ENCODE peak calls at places on chromosome 15, in nine cellular contexts. S is GM23338, Y is HCT116, O is GM23248, Q is neural progenitor cell, T is hepatocyte, X is OCI-LY7, A is PC-3, D is SK-N-SH. B is an unnamed sample.

GRCh38 chr15:42728562-42728961 is 8.4 kb downstream of the CDAN1 start:
- DNase-seq in S (no peak), Y (no peak), O (no peak), Q (no peak), T (no peak), X (no peak), A (no peak), D (peak), B (no peak)

GRCh38 chr15:35546581-35547381 is 816 bp upstream of the DPH6 start:
- DNase-seq in S (peak), Y (no peak), O (no peak), Q (no peak), T (no peak), X (no peak), A (peak), D (no peak), B (no peak)

GRCh38 chr15:37016287-37016686 is 84.1 kb downstream of the MEIS2 start:
- DNase-seq in S (no peak), Y (no peak), O (peak), Q (no peak), T (no peak), X (no peak), A (no peak), D (no peak), B (no peak)

GRCh38 chr15:79595995-79596622 is 164.0 kb downstream of the MINAR1 start:
- DNase-seq in S (peak), Y (peak), O (peak), Q (peak), T (peak), X (peak), A (peak), D (peak), B (peak)

GRCh38 chr15:73983211-73983727 is 8.8 kb downstream of the STOML1 start:
- DNase-seq in S (no peak), Y (peak), O (peak), Q (no peak), T (peak), X (no peak), A (peak), D (peak), B (no peak)

GRCh38 chr15:36811903-36812302 is 232.5 kb downstream of the CDIN1 start:
- DNase-seq in S (no peak), Y (no peak), O (no peak), Q (no peak), T (no peak), X (no peak), A (no peak), D (no peak), B (no peak)

GRCh38 chr15:81398456-81398855 is 24.4 kb upstream of the TMC3 start:
- DNase-seq in S (no peak), Y (no peak), O (no peak), Q (no peak), T (no peak), X (no peak), A (no peak), D (no peak), B (no peak)

GRCh38 chr15:25173241-25174028 is 218.6 kb downstream of the SNRPN start:
- DNase-seq in S (no peak), Y (no peak), O (no peak), Q (no peak), T (no peak), X (no peak), A (no peak), D (no peak), B (no peak)

GRCh38 chr15:89743011-89743410 is 8.0 kb downstream of the MESP1 start:
- DNase-seq in S (no peak), Y (no peak), O (no peak), Q (no peak), T (no peak), X (no peak), A (no peak), D (no peak), B (no peak)

GRCh38 chr15:53611145-53611920 is 148.1 kb downstream of the WDR72 start:
- DNase-seq in S (peak), Y (no peak), O (no peak), Q (no peak), T (no peak), X (no peak), A (peak), D (no peak), B (no peak)

GRCh38 chr15:62985768-62986167 is 56.8 kb upstream of the TPM1 start:
- DNase-seq in S (no peak), Y (no peak), O (no peak), Q (no peak), T (peak), X (no peak), A (no peak), D (no peak), B (no peak)

GRCh38 chr15:69730281-69731235 is 277.9 kb downstream of the RPLP1 start:
- DNase-seq in S (no peak), Y (no peak), O (no peak), Q (no peak), T (no peak), X (no peak), A (peak), D (no peak), B (no peak)

GRCh38 chr15:71802770-71803169 is 7.6 kb upstream of the NR2E3 start:
- DNase-seq in S (peak), Y (no peak), O (no peak), Q (peak), T (no peak), X (no peak), A (no peak), D (no peak), B (peak)

GRCh38 chr15:101183226-101183925 is 68.5 kb downstream of the CHSY1 start:
- DNase-seq in S (no peak), Y (no peak), O (no peak), Q (no peak), T (no peak), X (no peak), A (no peak), D (no peak), B (no peak)

GRCh38 chr15:74311734-74312444 is 55.6 kb downstream of the CYP11A1 start:
- DNase-seq in S (peak), Y (peak), O (peak), Q (peak), T (peak), X (no peak), A (peak), D (peak), B (peak)

GRCh38 chr15:89408512-89409183 is 74.0 kb upstream of the POLG start:
- DNase-seq in S (no peak), Y (no peak), O (peak), Q (peak), T (no peak), X (no peak), A (no peak), D (no peak), B (no peak)

GRCh38 chr15:70101459-70102113 is 3.9 kb upstream of the TLE3 start:
- DNase-seq in S (peak), Y (peak), O (peak), Q (peak), T (peak), X (peak), A (peak), D (peak), B (peak)

GRCh38 chr15:64247906-64248541 is 85.2 kb upstream of the PPIB start:
- DNase-seq in S (peak), Y (peak), O (peak), Q (no peak), T (peak), X (no peak), A (peak), D (peak), B (no peak)

GRCh38 chr15:47959617-47960398 is 161.0 kb upstream of the SLC24A5 start:
- DNase-seq in S (no peak), Y (no peak), O (no peak), Q (no peak), T (peak), X (no peak), A (peak), D (no peak), B (peak)

GRCh38 chr15:81851307-81851706 is 194.5 kb downstream of the MEX3B start:
- DNase-seq in S (no peak), Y (no peak), O (no peak), Q (no peak), T (no peak), X (no peak), A (no peak), D (no peak), B (no peak)

GRCh38 chr15:83694538-83694937 is 40.6 kb downstream of the ADAMTSL3 start:
- DNase-seq in S (peak), Y (no peak), O (no peak), Q (no peak), T (no peak), X (no peak), A (no peak), D (no peak), B (no peak)

GRCh38 chr15:36126194-36126593 is 453.2 kb upstream of the CDIN1 start:
- DNase-seq in S (no peak), Y (no peak), O (no peak), Q (peak), T (no peak), X (no peak), A (no peak), D (no peak), B (no peak)

GRCh38 chr15:89462198-89462912 is 34.0 kb downstream of the RHCG start:
- DNase-seq in S (peak), Y (peak), O (peak), Q (no peak), T (no peak), X (peak), A (no peak), D (no peak), B (peak)

GRCh38 chr15:53208759-53209158 is 418.6 kb upstream of the ONECUT1 start:
- DNase-seq in S (no peak), Y (no peak), O (no peak), Q (no peak), T (no peak), X (no peak), A (no peak), D (no peak), B (no peak)

GRCh38 chr15:67196672-67197363 is 57.6 kb downstream of the AAGAB start:
- DNase-seq in S (no peak), Y (no peak), O (peak), Q (no peak), T (peak), X (no peak), A (no peak), D (no peak), B (no peak)

GRCh38 chr15:69478259-69478687 is 25.7 kb downstream of the RPLP1 start:
- DNase-seq in S (peak), Y (peak), O (peak), Q (peak), T (peak), X (peak), A (peak), D (peak), B (peak)

GRCh38 chr15:95674031-95674430 is 656.5 kb upstream of the NR2F2 start:
- DNase-seq in S (no peak), Y (no peak), O (no peak), Q (no peak), T (no peak), X (no peak), A (no peak), D (no peak), B (no peak)

GRCh38 chr15:47576921-47577474 is 140.3 kb upstream of the SEMA6D start:
- DNase-seq in S (no peak), Y (no peak), O (no peak), Q (no peak), T (no peak), X (no peak), A (no peak), D (no peak), B (peak)

GRCh38 chr15:25933456-25934158 is 70.5 kb upstream of the ATP10A start:
- DNase-seq in S (peak), Y (no peak), O (peak), Q (peak), T (peak), X (peak), A (peak), D (peak), B (peak)

GRCh38 chr15:72197045-72197459 is 535 bp downstream of the GRAMD2A start:
- DNase-seq in S (peak), Y (no peak), O (peak), Q (peak), T (no peak), X (no peak), A (no peak), D (peak), B (no peak)

GRCh38 chr15:58114388-58114787 is 23.8 kb upstream of the AQP9 start:
- DNase-seq in S (no peak), Y (no peak), O (no peak), Q (no peak), T (no peak), X (no peak), A (no peak), D (no peak), B (no peak)

DNA sequence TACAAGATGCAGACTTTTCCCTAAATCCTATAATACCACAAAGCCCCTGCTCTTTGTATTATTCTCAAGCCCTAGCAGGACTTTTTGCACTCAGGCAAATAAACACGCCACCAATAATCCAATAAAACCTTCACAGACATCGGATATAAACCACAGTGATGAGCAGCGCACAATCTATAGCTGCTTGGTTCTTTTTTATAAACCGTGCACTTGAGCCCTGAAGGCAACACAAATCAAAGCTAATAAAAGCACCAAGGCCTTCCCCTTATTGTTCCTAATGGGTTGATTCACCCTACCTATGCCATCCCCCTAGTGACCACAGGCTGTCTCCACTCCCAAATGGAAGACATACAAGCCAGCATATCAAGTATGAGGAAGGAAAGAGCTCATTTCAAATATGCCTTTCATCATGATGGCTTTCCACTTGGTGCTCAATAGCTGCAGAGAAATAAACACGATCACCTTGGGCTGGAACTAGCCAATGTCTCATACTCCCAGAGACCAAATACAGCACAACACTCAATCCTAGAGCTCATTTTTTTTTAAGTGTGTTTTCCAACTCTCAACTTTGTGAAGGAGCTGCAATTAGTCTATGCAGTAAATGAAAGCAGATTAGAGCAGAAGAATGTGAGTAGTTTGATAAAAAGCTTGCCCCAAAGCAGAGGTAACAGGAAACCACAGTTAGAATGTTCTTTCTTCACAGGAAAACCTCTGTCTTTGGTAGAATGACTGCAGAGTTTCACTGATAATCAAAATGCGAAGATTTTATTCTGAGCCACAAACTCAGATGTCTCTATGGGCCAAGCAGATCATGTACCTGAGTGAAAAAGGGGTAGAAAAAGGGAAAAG is 573.9 kb downstream of the AGBL1 start:
- DNase-seq in S (no peak), Y (no peak), O (no peak), Q (no peak), T (no peak), X (no peak), A (peak), D (no peak), B (peak)
- TF ChIP-seq EZH2phosphoT487 in S (no peak), Y (no peak), O (no peak), Q (no peak), T (no peak), X (no peak), A (no peak), D (no peak), B (no peak)

GRCh38 chr15:55221090-55222011 is 24.6 kb upstream of the RSL24D1 start:
- DNase-seq in S (peak), Y (no peak), O (peak), Q (no peak), T (peak), X (peak), A (peak), D (no peak), B (peak)

GRCh38 chr15:55224892-55225291 is 28.2 kb upstream of the RSL24D1 start:
- DNase-seq in S (no peak), Y (no peak), O (no peak), Q (no peak), T (peak), X (no peak), A (no peak), D (no peak), B (no peak)

GRCh38 chr15:55230051-55230670 is 33.4 kb upstream of the RSL24D1 start:
- DNase-seq in S (no peak), Y (no peak), O (peak), Q (no peak), T (no peak), X (no peak), A (no peak), D (no peak), B (no peak)

GRCh38 chr15:55222588-55222987 is 25.8 kb upstream of the RSL24D1 start:
- DNase-seq in S (no peak), Y (no peak), O (no peak), Q (no peak), T (no peak), X (peak), A (no peak), D (no peak), B (peak)

DNA sequence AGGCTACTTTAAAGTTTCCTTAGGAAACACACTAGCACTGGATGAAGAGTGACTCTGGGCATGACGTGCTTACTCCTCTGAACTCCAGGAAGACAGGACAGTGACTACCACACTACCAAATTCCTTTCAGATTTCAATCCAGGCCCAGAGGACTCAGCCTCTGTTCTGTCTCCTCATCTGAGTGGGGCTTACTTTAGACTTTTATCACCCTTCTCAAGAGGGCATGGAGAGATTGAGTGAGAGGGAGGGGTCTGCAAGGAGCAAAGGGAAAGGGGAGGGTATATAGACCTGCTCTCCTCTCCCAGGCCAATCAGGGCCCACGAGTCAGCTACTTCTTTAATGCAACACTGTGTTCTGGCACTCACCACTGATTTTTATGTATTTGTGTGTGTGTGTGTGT is 29.4 kb upstream of the RSL24D1 start:
- DNase-seq in S (no peak), Y (no peak), O (peak), Q (no peak), T (no peak), X (no peak), A (no peak), D (no peak), B (no peak)
- TF ChIP-seq EZH2phosphoT487 in S (no peak), Y (no peak), O (no peak), Q (no peak), T (no peak), X (no peak), A (no peak), D (no peak), B (no peak)

DNA sequence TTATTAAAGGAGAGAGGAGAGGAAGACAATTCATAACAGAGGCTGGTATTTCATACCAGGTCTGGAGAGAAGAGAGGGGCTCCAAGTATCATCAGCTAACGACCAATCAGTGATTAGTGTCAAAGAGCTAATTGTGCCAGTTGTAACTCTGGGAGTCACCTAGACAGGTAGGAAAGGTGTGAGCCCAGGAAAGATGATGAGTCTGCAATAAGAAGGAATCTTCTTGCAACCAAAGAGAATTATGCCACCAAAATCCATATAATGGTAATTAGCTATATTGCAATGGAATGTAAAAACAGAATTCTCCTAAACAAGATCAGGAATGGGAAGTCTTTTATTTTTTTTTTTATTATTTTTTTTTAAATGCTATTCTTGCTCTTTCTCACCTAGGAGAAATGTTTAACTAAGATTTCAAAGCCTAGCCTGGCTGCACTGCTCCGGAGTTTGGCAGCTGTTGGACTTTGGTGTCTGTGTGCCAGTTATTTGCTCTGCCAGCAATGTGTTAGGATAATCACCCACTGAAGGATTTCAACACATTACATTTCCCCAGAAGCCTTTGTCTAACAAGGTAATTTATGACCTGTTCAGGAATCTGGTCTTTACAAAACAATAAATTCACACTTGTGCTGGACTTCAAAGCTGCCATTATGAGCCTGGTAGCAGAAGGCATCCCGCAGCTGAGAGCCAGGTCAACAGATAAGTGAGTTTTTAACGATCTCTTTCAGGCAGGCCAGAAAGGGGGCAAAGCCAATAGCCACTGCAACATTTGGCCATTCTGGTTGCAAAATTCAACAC is 89.4 kb downstream of the FOXB1 start:
- DNase-seq in S (no peak), Y (no peak), O (peak), Q (no peak), T (peak), X (no peak), A (no peak), D (no peak), B (no peak)
- TF ChIP-seq EZH2phosphoT487 in S (no peak), Y (no peak), O (no peak), Q (no peak), T (peak), X (no peak), A (no peak), D (no peak), B (no peak)

DNA sequence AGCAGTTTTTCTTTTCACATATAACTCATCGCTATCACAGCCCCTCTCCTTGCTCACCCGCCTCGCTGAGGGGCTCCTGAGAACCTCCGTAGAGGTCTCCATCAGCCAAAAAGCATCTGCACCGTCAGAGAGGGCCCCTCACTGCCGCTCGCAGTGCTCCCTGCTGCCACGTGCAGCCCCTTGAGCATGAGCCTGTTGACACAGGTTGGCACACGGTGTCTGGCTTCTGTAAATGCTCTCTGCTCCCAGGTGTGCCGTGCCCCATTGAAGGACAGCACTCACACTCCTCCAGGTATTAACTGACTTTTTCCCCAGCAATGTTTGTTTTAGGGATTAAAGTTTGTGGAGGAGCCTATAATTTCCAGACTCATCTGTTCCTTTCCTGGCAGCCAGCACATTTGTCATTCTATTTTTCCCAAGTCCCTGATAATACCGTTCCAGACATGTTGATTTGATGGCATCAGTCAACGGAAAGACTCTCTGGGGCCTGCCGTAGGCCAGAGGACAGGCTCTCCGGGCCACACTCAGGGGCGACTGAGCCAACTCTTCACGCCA is 2.1 kb upstream of the FURIN start:
- DNase-seq in S (no peak), Y (no peak), O (no peak), Q (no peak), T (no peak), X (no peak), A (no peak), D (no peak), B (no peak)
- TF ChIP-seq EZH2phosphoT487 in S (no peak), Y (no peak), O (no peak), Q (no peak), T (no peak), X (no peak), A (no peak), D (no peak), B (no peak)